ENCODE peak calls at places on chromosome 20, in four cellular contexts. One of them, this sample, is unnamed.

GRCh38 chr20:10089871-10090587 is 55.2 kb downstream of the ANKEF1 start:
- DNase-seq in IMR-90: no peak
- DNase-seq in H9: no peak
- DNase-seq in GM23338: no peak
- DNase-seq in this sample: no peak

GRCh38 chr20:10497283-10497682 is 62.2 kb downstream of the SLX4IP start:
- DNase-seq in IMR-90: no peak
- DNase-seq in GM23338: no peak
- DNase-seq in H9: no peak
- DNase-seq in this sample: no peak

GRCh38 chr20:34708621-34709043 is 4.5 kb downstream of the TP53INP2 start:
- DNase-seq in H9: peak; percentile 64
- DNase-seq in GM23338: peak; percentile 73
- DNase-seq in IMR-90: peak; percentile 16
- DNase-seq in this sample: peak; percentile 64

GRCh38 chr20:16005612-16006493 is 567.4 kb downstream of the KIF16B start:
- DNase-seq in IMR-90: no peak
- DNase-seq in GM23338: peak; percentile 22
- DNase-seq in H9: no peak
- DNase-seq in this sample: no peak

GRCh38 chr20:19735446-19735845 is 22.6 kb upstream of the RIN2 start:
- DNase-seq in IMR-90: peak; percentile 73
- DNase-seq in H9: peak; percentile 48
- DNase-seq in GM23338: no peak
- DNase-seq in this sample: no peak

GRCh38 chr20:38222231-38222922 is 38.2 kb downstream of the KIAA1755 start:
- DNase-seq in H9: peak; percentile 81
- DNase-seq in GM23338: peak; percentile 89
- DNase-seq in IMR-90: peak; percentile 48
- DNase-seq in this sample: peak; percentile 81

GRCh38 chr20:2173186-2173585 is 71.6 kb downstream of the STK35 start:
- DNase-seq in IMR-90: no peak
- DNase-seq in GM23338: no peak
- DNase-seq in H9: no peak
- DNase-seq in this sample: no peak

GRCh38 chr20:5529331-5530142 is 212.8 kb upstream of the PROKR2 start:
- DNase-seq in H9: peak; percentile 85
- DNase-seq in GM23338: peak; percentile 94
- DNase-seq in IMR-90: peak; percentile 56
- DNase-seq in this sample: peak; percentile 76

GRCh38 chr20:36777576-36777975 is 4.0 kb upstream of the DSN1 start:
- DNase-seq in IMR-90: no peak
- DNase-seq in H9: no peak
- DNase-seq in GM23338: no peak
- DNase-seq in this sample: no peak

GRCh38 chr20:50624351-50625016 is 66.9 kb downstream of the RIPOR3 start:
- DNase-seq in H9: no peak
- DNase-seq in IMR-90: no peak
- DNase-seq in GM23338: no peak
- DNase-seq in this sample: no peak

GRCh38 chr20:20791664-20792568 is 79.5 kb upstream of the RALGAPA2 start:
- DNase-seq in GM23338: no peak
- DNase-seq in IMR-90: no peak
- DNase-seq in H9: no peak
- DNase-seq in this sample: no peak

GRCh38 chr20:1838479-1839279 is 56.5 kb upstream of the SIRPA start:
- DNase-seq in H9: no peak
- DNase-seq in IMR-90: no peak
- DNase-seq in GM23338: peak; percentile 24
- DNase-seq in this sample: no peak

GRCh38 chr20:840858-841567 is 7.5 kb downstream of the FAM110A start:
- DNase-seq in H9: no peak
- DNase-seq in GM23338: peak; percentile 70
- DNase-seq in IMR-90: no peak
- DNase-seq in this sample: no peak

GRCh38 chr20:43191946-43192847 is 2.5 kb upstream of the PTPRT start:
- DNase-seq in GM23338: peak; percentile 43
- DNase-seq in H9: peak; percentile 80
- DNase-seq in IMR-90: no peak
- DNase-seq in this sample: peak; percentile 45

GRCh38 chr20:23050847-23051627 is 1.6 kb upstream of the THBD start:
- DNase-seq in GM23338: peak; percentile 97
- DNase-seq in H9: peak; percentile 88
- DNase-seq in IMR-90: peak; percentile 52
- DNase-seq in this sample: peak; percentile 47

GRCh38 chr20:1130058-1130694 is 11.8 kb downstream of the PSMF1 start:
- DNase-seq in GM23338: no peak
- DNase-seq in IMR-90: no peak
- DNase-seq in H9: no peak
- DNase-seq in this sample: no peak

GRCh38 chr20:52494244-52494643 is 302.7 kb upstream of the ZFP64 start:
- DNase-seq in H9: no peak
- DNase-seq in GM23338: no peak
- DNase-seq in IMR-90: peak; percentile 98
- DNase-seq in this sample: no peak

GRCh38 chr20:20797521-20798310 is 85.3 kb upstream of the RALGAPA2 start:
- DNase-seq in IMR-90: no peak
- DNase-seq in H9: no peak
- DNase-seq in GM23338: no peak
- DNase-seq in this sample: no peak

GRCh38 chr20:52190437-52191131 is 995 bp downstream of the ZFP64 start:
- DNase-seq in H9: peak; percentile 41
- DNase-seq in GM23338: peak; percentile 28
- DNase-seq in IMR-90: peak; percentile 11
- DNase-seq in this sample: peak; percentile 76

GRCh38 chr20:12053348-12053747 is 135.7 kb downstream of the BTBD3 start:
- DNase-seq in GM23338: peak; percentile 12
- DNase-seq in IMR-90: peak; percentile 77
- DNase-seq in H9: no peak
- DNase-seq in this sample: no peak

GRCh38 chr20:5000263-5001173 is 792 bp downstream of the SLC23A2 start:
- DNase-seq in H9: peak; percentile 54
- DNase-seq in GM23338: peak; percentile 56
- DNase-seq in IMR-90: peak; percentile 18
- DNase-seq in this sample: peak; percentile 37

GRCh38 chr20:37209661-37210314 is 30.4 kb upstream of the MROH8 start:
- DNase-seq in GM23338: no peak
- DNase-seq in IMR-90: no peak
- DNase-seq in H9: no peak
- DNase-seq in this sample: no peak

GRCh38 chr20:54606384-54606783 is 131.0 kb downstream of the DOK5 start:
- DNase-seq in GM23338: no peak
- DNase-seq in IMR-90: no peak
- DNase-seq in H9: no peak
- DNase-seq in this sample: peak; percentile 18

GRCh38 chr20:50055524-50056083 is 57.3 kb downstream of the UBE2V1 start:
- DNase-seq in GM23338: no peak
- DNase-seq in IMR-90: no peak
- DNase-seq in H9: no peak
- DNase-seq in this sample: no peak

GRCh38 chr20:38108438-38109024 is 56.5 kb downstream of the TGM2 start:
- DNase-seq in GM23338: no peak
- DNase-seq in H9: no peak
- DNase-seq in IMR-90: peak; percentile 48
- DNase-seq in this sample: no peak

GRCh38 chr20:10586296-10586695 is 87.5 kb downstream of the JAG1 start:
- DNase-seq in H9: no peak
- DNase-seq in IMR-90: peak; percentile 58
- DNase-seq in GM23338: no peak
- DNase-seq in this sample: no peak

GRCh38 chr20:39631557-39631956 is 669.4 kb downstream of the DHX35 start:
- DNase-seq in H9: no peak
- DNase-seq in IMR-90: no peak
- DNase-seq in GM23338: no peak
- DNase-seq in this sample: no peak

GRCh38 chr20:29497261-29497671 is 1760.2 kb upstream of the DEFB115 start:
- DNase-seq in IMR-90: no peak
- DNase-seq in H9: no peak
- DNase-seq in GM23338: no peak
- DNase-seq in this sample: peak; percentile 26

GRCh38 chr20:60009826-60010616 is 51.8 kb downstream of the CDH26 start:
- DNase-seq in H9: peak; percentile 53
- DNase-seq in GM23338: peak; percentile 79
- DNase-seq in IMR-90: no peak
- DNase-seq in this sample: no peak

GRCh38 chr20:22490287-22491187 is 93.8 kb downstream of the FOXA2 start:
- DNase-seq in H9: peak; percentile 62
- DNase-seq in IMR-90: no peak
- DNase-seq in GM23338: peak; percentile 61
- DNase-seq in this sample: no peak

GRCh38 chr20:6104493-6105188 is 18.2 kb downstream of the FERMT1 start:
- DNase-seq in IMR-90: peak; percentile 34
- DNase-seq in H9: no peak
- DNase-seq in GM23338: no peak
- DNase-seq in this sample: no peak

GRCh38 chr20:22921595-22922421 is 113.3 kb upstream of the SSTR4 start:
- DNase-seq in IMR-90: peak; percentile 8
- DNase-seq in H9: no peak
- DNase-seq in GM23338: no peak
- DNase-seq in this sample: no peak

GRCh38 chr20:4192378-4193048 is 177.2 kb upstream of the RNF24 start:
- DNase-seq in H9: no peak
- DNase-seq in GM23338: no peak
- DNase-seq in IMR-90: no peak
- DNase-seq in this sample: no peak

DNA sequence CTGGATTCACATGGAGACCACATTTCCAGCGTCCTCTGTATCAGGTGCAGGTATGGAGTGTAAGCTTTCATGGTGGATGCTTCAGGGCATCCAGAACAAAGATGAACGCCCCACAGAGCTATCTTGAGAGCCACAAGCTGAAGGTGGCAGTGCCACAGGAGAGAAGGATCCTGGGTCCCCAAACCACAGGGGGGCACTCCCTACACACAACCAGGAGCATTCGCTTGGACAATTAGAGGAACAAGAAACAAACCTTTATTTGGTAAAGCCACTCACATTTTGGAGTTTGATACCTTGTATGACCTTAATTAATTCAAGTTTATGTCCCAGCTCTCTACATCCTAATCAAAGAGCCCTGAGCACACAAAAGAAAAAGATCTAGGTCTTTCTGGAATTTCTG is 406.3 kb downstream of the PREX1 start:
- DNase-seq in IMR-90: no peak
- DNase-seq in H9: no peak
- DNase-seq in GM23338: no peak
- DNase-seq in this sample: no peak
- TF ChIP-seq CTCF in IMR-90: no peak
- TF ChIP-seq CTCF in H9: no peak
- TF ChIP-seq CTCF in GM23338: no peak
- TF ChIP-seq CTCF in this sample: no peak

DNA sequence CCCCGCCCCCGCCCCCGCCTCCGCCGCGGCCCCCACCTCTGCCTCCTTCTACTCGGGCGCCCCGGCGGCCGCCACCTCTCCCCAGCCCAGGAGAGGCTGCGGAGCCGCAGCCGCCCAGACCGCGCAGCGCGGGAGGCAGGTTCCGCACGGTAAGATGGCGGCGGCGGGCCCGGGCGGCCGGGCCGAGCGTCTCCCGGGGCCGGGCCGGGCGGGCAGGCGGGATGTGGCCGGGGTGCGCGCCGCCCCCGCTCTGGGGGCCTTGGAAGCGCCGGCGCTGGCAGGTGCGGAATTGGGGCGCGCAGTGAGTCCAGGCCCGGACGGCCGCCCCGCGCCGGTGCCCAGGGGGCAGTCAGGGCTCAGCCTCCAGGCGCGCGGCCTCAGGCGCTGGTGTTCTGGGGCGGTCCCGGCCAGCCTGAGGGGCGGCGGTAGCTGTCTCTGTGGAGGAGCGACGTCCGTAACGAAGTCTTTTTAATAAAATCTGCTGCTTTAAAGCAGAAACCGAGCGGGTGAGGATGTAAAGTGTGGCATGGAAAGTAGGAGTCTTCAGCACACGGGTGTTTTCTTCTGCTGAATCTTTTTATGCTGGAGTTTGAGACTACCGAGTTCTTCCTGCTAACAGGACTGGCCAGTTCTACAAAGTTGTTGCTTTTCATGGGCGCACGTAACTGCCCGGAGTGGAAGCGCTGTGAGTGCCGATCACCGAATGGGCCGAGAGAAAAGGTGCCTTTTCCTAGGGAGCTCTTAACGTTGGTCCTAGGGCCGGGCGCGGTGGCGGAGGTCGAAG is at the start of gene GID8:
- DNase-seq in GM23338: peak; percentile 65
- DNase-seq in IMR-90: peak; percentile 33
- DNase-seq in H9: no peak
- DNase-seq in this sample: peak; percentile 68
- TF ChIP-seq CTCF in GM23338: no peak
- TF ChIP-seq CTCF in IMR-90: no peak
- TF ChIP-seq CTCF in H9: no peak
- TF ChIP-seq CTCF in this sample: no peak

GRCh38 chr20:45963059-45964011 is 8.7 kb downstream of the ZNF335 start:
- DNase-seq in IMR-90: peak; percentile 33
- DNase-seq in H9: peak; percentile 41
- DNase-seq in GM23338: peak; percentile 81
- DNase-seq in this sample: no peak
- TF ChIP-seq CTCF in IMR-90: peak; percentile 29
- TF ChIP-seq CTCF in H9: peak; percentile 62
- TF ChIP-seq CTCF in GM23338: peak; percentile 49
- TF ChIP-seq CTCF in this sample: peak; percentile 41

GRCh38 chr20:17652411-17652810 is 29.6 kb downstream of the RRBP1 start:
- DNase-seq in IMR-90: no peak
- DNase-seq in H9: no peak
- DNase-seq in GM23338: no peak
- DNase-seq in this sample: no peak

GRCh38 chr20:17653835-17654648 is 28.0 kb downstream of the RRBP1 start:
- DNase-seq in H9: no peak
- DNase-seq in IMR-90: no peak
- DNase-seq in GM23338: no peak
- DNase-seq in this sample: no peak

GRCh38 chr20:17650301-17650761 is 31.7 kb downstream of the RRBP1 start:
- DNase-seq in GM23338: no peak
- DNase-seq in H9: no peak
- DNase-seq in IMR-90: no peak
- DNase-seq in this sample: no peak

GRCh38 chr20:17650816-17651760 is 31.0 kb downstream of the RRBP1 start:
- DNase-seq in IMR-90: peak; percentile 59
- DNase-seq in H9: no peak
- DNase-seq in GM23338: no peak
- DNase-seq in this sample: no peak

DNA sequence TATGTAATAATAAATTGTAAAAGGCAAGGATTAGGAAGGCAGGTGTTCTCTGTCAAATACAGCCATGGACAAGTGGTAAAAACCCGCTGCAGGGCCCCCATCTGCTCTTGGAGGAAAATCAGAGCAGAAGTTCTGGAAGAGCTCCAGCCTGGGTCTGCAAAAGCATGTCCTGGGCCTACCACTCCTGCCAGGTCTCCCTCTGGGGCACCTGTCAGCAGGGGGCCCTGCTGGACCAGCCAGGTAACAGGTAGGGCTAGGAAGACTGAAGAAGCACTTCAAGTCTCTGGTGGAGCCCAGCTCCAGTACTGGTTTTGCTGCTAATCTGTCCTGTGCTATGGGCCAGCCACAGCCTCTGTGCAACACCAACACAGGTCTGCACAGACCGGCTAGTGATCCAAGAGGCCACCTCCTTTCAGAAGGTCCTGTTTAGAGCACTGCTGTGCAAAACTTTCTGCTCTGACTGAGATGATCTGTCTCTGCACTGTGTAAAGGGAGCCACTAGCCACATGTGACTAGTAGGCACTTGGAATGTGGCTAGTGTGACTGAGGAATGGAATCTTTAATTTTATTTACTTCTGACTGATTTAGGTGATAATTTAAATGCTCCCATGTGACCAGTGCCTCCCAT is 30.2 kb downstream of the RRBP1 start:
- DNase-seq in GM23338: no peak
- DNase-seq in IMR-90: no peak
- DNase-seq in H9: no peak
- DNase-seq in this sample: no peak
- TF ChIP-seq CTCF in GM23338: no peak
- TF ChIP-seq CTCF in IMR-90: no peak
- TF ChIP-seq CTCF in H9: no peak
- TF ChIP-seq CTCF in this sample: peak; percentile 23